ENCODE peak calls at places on chromosome 20, in five cellular contexts. C is neuronal stem cell, A is IMR-90, Y is H1, U is mesenchymal stem cell. M is an unnamed sample.

GRCh38 chr20:18252597-18253451 is 35.5 kb upstream of the ZNF133 start:
- DNase-seq in C (no peak), A (no peak), Y (no peak), U (no peak), M (no peak)

GRCh38 chr20:12455152-12455551 is 537.5 kb downstream of the BTBD3 start:
- DNase-seq in C (no peak), A (no peak), Y (no peak), U (no peak), M (no peak)

GRCh38 chr20:49273696-49274277 is 4.1 kb downstream of the ZNFX1 start:
- DNase-seq in C (no peak), A (no peak), Y (no peak), U (no peak), M (no peak)

GRCh38 chr20:21237956-21238355 is 65.2 kb upstream of the XRN2 start:
- DNase-seq in C (no peak), A (peak; percentile 27), Y (no peak), U (no peak), M (no peak)

GRCh38 chr20:57881466-57882405 is 171.9 kb upstream of the PMEPA1 start:
- DNase-seq in C (no peak), A (no peak), Y (no peak), U (no peak), M (no peak)

GRCh38 chr20:41173161-41173721 is 35.9 kb downstream of the PLCG1 start:
- DNase-seq in C (peak; percentile 69), A (peak; percentile 80), Y (peak; percentile 38), U (peak; percentile 68), M (peak; percentile 73)

GRCh38 chr20:15702161-15702560 is 871.1 kb downstream of the KIF16B start:
- DNase-seq in C (no peak), A (peak; percentile 56), Y (no peak), U (no peak), M (no peak)

GRCh38 chr20:48983423-48984400 is 62.2 kb downstream of the ARFGEF2 start:
- DNase-seq in C (no peak), A (peak; percentile 91), Y (no peak), U (peak; percentile 73), M (peak; percentile 2)

GRCh38 chr20:33147299-33147698 is 20.7 kb upstream of the BPIFA2 start:
- DNase-seq in C (no peak), A (no peak), Y (no peak), U (no peak), M (no peak)

GRCh38 chr20:43508604-43509040 is 1.1 kb downstream of the L3MBTL1 start:
- DNase-seq in C (no peak), A (no peak), Y (no peak), U (peak; percentile 34), M (peak; percentile 96)

GRCh38 chr20:52785678-52786077 is 186.5 kb upstream of the TSHZ2 start:
- DNase-seq in C (no peak), A (no peak), Y (no peak), U (peak; percentile 7), M (no peak)

GRCh38 chr20:33733654-33734576 is 2.1 kb downstream of the ZNF341 start:
- DNase-seq in C (no peak), A (peak; percentile 64), Y (no peak), U (peak; percentile 87), M (peak; percentile 87)

GRCh38 chr20:46264391-46265266 is 43.7 kb downstream of the CDH22 start:
- DNase-seq in C (no peak), A (no peak), Y (no peak), U (no peak), M (no peak)

GRCh38 chr20:37233471-37234253 is 28.0 kb downstream of the GHRH start:
- DNase-seq in C (no peak), A (no peak), Y (no peak), U (no peak), M (no peak)

GRCh38 chr20:1122388-1123315 is 4.2 kb downstream of the PSMF1 start:
- DNase-seq in C (no peak), A (peak; percentile 57), Y (no peak), U (peak; percentile 73), M (no peak)

GRCh38 chr20:19974621-19975435 is 42.3 kb upstream of the NAA20 start:
- DNase-seq in C (no peak), A (peak; percentile 97), Y (no peak), U (peak; percentile 96), M (no peak)

GRCh38 chr20:22723659-22724058 is 139.3 kb upstream of the FOXA2 start:
- DNase-seq in C (no peak), A (no peak), Y (no peak), U (peak; percentile 65), M (no peak)

GRCh38 chr20:1229541-1229940 is 3.7 kb downstream of the RAD21L1 start:
- DNase-seq in C (no peak), A (no peak), Y (no peak), U (no peak), M (no peak)

GRCh38 chr20:12057778-12058177 is 140.1 kb downstream of the BTBD3 start:
- DNase-seq in C (no peak), A (no peak), Y (no peak), U (no peak), M (no peak)

GRCh38 chr20:824490-824889 is 9.0 kb upstream of the FAM110A start:
- DNase-seq in C (no peak), A (no peak), Y (no peak), U (no peak), M (no peak)

GRCh38 chr20:48384147-48384818 is 443.5 kb downstream of the PREX1 start:
- DNase-seq in C (no peak), A (no peak), Y (no peak), U (no peak), M (peak; percentile 57)

GRCh38 chr20:23043376-23043775 is 6.1 kb downstream of the THBD start:
- DNase-seq in C (no peak), A (no peak), Y (no peak), U (no peak), M (peak; percentile 51)

GRCh38 chr20:63441777-63442493 is 30.5 kb downstream of the KCNQ2 start:
- DNase-seq in C (no peak), A (peak; percentile 17), Y (no peak), U (no peak), M (peak; percentile 76)

GRCh38 chr20:3238616-3239025 is 369 bp downstream of the SLC4A11 start:
- DNase-seq in C (peak; percentile 26), A (no peak), Y (no peak), U (peak; percentile 38), M (no peak)

GRCh38 chr20:58908216-58908615 is 55.7 kb downstream of the GNAS start:
- DNase-seq in C (no peak), A (no peak), Y (no peak), U (no peak), M (no peak)

GRCh38 chr20:7617797-7618196 is 322.5 kb downstream of the HAO1 start:
- DNase-seq in C (no peak), A (no peak), Y (no peak), U (no peak), M (no peak)

GRCh38 chr20:45971675-45972499 is at the start of gene ZNF335:
- DNase-seq in C (peak; percentile 98), A (peak; percentile 96), Y (peak; percentile 88), U (peak; percentile 97), M (peak; percentile 97)

GRCh38 chr20:19815553-19815991 is 57.5 kb downstream of the RIN2 start:
- DNase-seq in C (no peak), A (peak; percentile 99), Y (no peak), U (peak; percentile 98), M (peak; percentile 68)

GRCh38 chr20:51500311-51500710 is 42.2 kb downstream of the NFATC2 start:
- DNase-seq in C (no peak), A (no peak), Y (no peak), U (no peak), M (no peak)

GRCh38 chr20:58309607-58310290 is at the start of gene RAB22A:
- DNase-seq in C (peak; percentile 82), A (peak; percentile 77), Y (no peak), U (peak; percentile 73), M (peak; percentile 79)

GRCh38 chr20:61588356-61589054 is 336.4 kb downstream of the CDH4 start:
- DNase-seq in C (no peak), A (peak; percentile 69), Y (no peak), U (peak; percentile 80), M (peak; percentile 59)
- H3K4me3 ChIP-seq in C (no peak overlapping the region), A (peak overlapping the region; percentile 12), Y (no peak overlapping the region), U (no peak overlapping the region), M (no peak overlapping the region)

DNA sequence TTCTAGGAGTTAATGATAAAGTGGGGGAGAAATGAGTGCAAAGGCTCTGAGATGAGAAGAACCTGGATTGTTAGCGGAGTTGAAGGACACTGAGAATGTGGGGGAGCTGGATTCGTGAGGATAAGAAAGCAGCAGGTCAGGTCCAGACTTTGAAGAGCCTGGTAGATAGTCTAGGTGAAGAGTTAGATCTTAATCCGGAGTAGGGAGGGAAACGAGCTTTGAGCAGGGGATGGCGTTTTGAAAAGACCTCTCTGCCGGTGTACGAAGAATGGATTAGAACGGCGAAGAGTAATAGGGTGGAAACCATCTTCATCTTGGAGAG is 487 bp upstream of the PHF20 start:
- DNase-seq in C (no peak), A (no peak), Y (no peak), U (no peak), M (no peak)
- H4K8ac ChIP-seq in C (no peak overlapping the region), A (peak overlapping the region; percentile 78), Y (no peak overlapping the region), U (peak overlapping the region; percentile 7), M (no peak overlapping the region)

GRCh38 chr20:10640897-10641296 is 32.9 kb downstream of the JAG1 start:
- DNase-seq in C (no peak), A (no peak), Y (no peak), U (no peak), M (peak; percentile 86)
- H2BK15ac ChIP-seq in C (no peak overlapping the region), A (no peak overlapping the region), Y (no peak overlapping the region), U (no peak overlapping the region), M (no peak overlapping the region)

GRCh38 chr20:9072741-9073310 is 3.9 kb downstream of the PLCB4 start:
- DNase-seq in C (no peak), A (no peak), Y (no peak), U (peak; percentile 43), M (peak; percentile 95)
- H3K4me3 ChIP-seq in C (no peak overlapping the region), A (no peak overlapping the region), Y (no peak overlapping the region), U (no peak overlapping the region), M (no peak overlapping the region)